ENCODE peak calls at places on chromosomes 5 and 9, in five cellular contexts. V, N, F, Y and P are unnamed samples.

GRCh38 chr5:135204151-135204600 is 170.1 kb upstream of the PITX1 start:
- DNase-seq in Y (no peak), V (peak; percentile 38), F (no peak), N (peak; percentile 42), P (peak; percentile 44)

GRCh38 chr5:159518361-159518760 is 188.1 kb upstream of the IL12B start:
- DNase-seq in Y (no peak), V (no peak), F (no peak), N (no peak), P (no peak)

GRCh38 chr5:65262590-65263189 is 219.0 kb downstream of the ADAMTS6 start:
- DNase-seq in N (no peak), V (no peak), F (no peak), Y (no peak), P (no peak)

GRCh38 chr9:94757158-94757557 is 30.7 kb downstream of the AOPEP start:
- DNase-seq in Y (no peak), V (no peak), N (no peak), F (no peak), P (no peak)

GRCh38 chr5:144125163-144125726 is 45.2 kb downstream of the YIPF5 start:
- DNase-seq in Y (no peak), F (no peak), N (no peak), V (no peak), P (no peak)

GRCh38 chr5:149174847-149175234 is 33.5 kb downstream of the ABLIM3 start:
- DNase-seq in N (no peak), F (no peak), V (no peak), Y (no peak), P (no peak)

GRCh38 chr9:130306826-130307666 is 41.5 kb downstream of the HMCN2 start:
- DNase-seq in N (no peak), F (no peak), Y (no peak), V (no peak), P (no peak)

GRCh38 chr9:71604197-71605063 is 163.9 kb downstream of the CEMIP2 start:
- DNase-seq in F (no peak), Y (peak; percentile 31), N (peak; percentile 43), V (peak; percentile 64), P (peak; percentile 33)

GRCh38 chr5:115453391-115454095 is 91.0 kb downstream of the FEM1C start:
- DNase-seq in N (no peak), V (no peak), Y (no peak), F (no peak), P (no peak)

GRCh38 chr5:172417983-172418630 is 36.2 kb downstream of the SH3PXD2B start:
- DNase-seq in N (no peak), V (peak; percentile 20), F (no peak), Y (no peak), P (no peak)

GRCh38 chr9:79196606-79197005 is 375.2 kb upstream of the TLE4 start:
- DNase-seq in F (no peak), Y (no peak), N (no peak), V (no peak), P (no peak)

GRCh38 chr5:463952-464351 is 21.0 kb downstream of the EXOC3 start:
- DNase-seq in Y (no peak), N (no peak), F (no peak), V (no peak), P (no peak)

GRCh38 chr5:81234801-81235200 is 1.7 kb downstream of the CKMT2 start:
- DNase-seq in V (no peak), Y (no peak), N (no peak), F (no peak), P (no peak)

GRCh38 chr5:160356550-160357347 is 13.7 kb downstream of the C1QTNF2 start:
- DNase-seq in Y (no peak), V (no peak), F (no peak), N (no peak), P (no peak)

GRCh38 chr5:77224672-77225355 is 14.3 kb downstream of the PDE8B start:
- DNase-seq in F (no peak), N (no peak), Y (no peak), V (peak; percentile 51), P (no peak)

GRCh38 chr5:17400724-17401508 is 97.1 kb upstream of the TAF11L2 start:
- DNase-seq in V (no peak), F (no peak), Y (no peak), N (no peak), P (no peak)

GRCh38 chr9:5835808-5836207 is 2.9 kb upstream of the ERMP1 start:
- DNase-seq in Y (no peak), V (no peak), F (no peak), N (no peak), P (no peak)

GRCh38 chr5:134177197-134178171 is 734 bp upstream of the SKP1 start:
- DNase-seq in F (peak; percentile 26), N (peak; percentile 75), V (peak; percentile 68), Y (peak; percentile 15), P (peak; percentile 23)

GRCh38 chr5:134176523-134177196 is at the start of gene SKP1:
- DNase-seq in Y (peak; percentile 41), V (peak; percentile 56), N (peak; percentile 89), F (peak; percentile 42), P (peak; percentile 94)

GRCh38 chr5:134174841-134175839 is 1.6 kb downstream of the SKP1 start:
- DNase-seq in V (peak; percentile 34), Y (no peak), F (no peak), N (no peak), P (peak; percentile 32)

GRCh38 chr5:134171972-134172371 is 4.8 kb downstream of the SKP1 start:
- DNase-seq in V (no peak), N (no peak), Y (no peak), F (no peak), P (no peak)

GRCh38 chr5:134175874-134176522 is 752 bp downstream of the SKP1 start:
- DNase-seq in N (no peak), F (no peak), Y (no peak), V (no peak), P (no peak)
- H2AFZ ChIP-seq in N (no peak overlapping the region), F (no peak overlapping the region), Y (no peak overlapping the region), V (no peak overlapping the region), P (no peak overlapping the region)

GRCh38 chr5:15897609-15898008 is 282.0 kb downstream of the MARCHF11 start:
- DNase-seq in V (no peak), Y (no peak), F (no peak), N (no peak), P (no peak)
- TF ChIP-seq POLR2AphosphoS5 in V (no peak), Y (no peak), F (no peak), N (no peak), P (no peak)

DNA sequence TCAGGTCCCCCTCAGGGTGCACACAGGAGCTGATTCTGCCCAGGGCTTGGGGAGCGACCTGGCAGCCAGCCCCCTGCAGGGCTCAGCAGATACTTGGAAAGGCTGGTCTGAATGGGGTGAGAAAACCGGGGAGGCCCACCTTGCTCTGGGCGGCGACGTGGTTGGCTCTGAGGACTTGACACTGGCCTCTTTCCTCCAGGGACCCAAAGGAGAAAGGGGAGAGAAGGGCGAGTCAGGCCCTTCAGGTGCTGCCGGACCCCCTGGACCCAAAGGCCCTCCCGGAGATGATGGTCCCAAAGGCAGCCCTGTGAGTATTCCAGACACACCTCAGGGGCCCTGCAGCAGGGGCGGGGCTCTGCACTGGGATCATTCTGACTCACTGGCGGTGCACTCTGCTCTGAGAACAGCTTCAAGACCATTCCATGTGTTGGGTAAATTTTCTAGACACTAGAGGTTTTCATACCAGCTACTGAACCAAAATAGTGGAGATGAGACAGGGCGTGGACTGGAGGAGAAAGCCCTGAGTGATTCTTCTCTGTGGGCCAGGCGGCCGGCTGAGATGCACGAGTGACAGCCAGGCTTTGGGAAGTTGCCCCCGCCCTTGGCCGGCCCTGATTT is 65.9 kb upstream of the FCN2 start:
- DNase-seq in Y (no peak), N (no peak), F (no peak), V (no peak), P (no peak)
- TF ChIP-seq RFX5 in Y (no peak), N (no peak), F (no peak), V (no peak), P (no peak)

DNA sequence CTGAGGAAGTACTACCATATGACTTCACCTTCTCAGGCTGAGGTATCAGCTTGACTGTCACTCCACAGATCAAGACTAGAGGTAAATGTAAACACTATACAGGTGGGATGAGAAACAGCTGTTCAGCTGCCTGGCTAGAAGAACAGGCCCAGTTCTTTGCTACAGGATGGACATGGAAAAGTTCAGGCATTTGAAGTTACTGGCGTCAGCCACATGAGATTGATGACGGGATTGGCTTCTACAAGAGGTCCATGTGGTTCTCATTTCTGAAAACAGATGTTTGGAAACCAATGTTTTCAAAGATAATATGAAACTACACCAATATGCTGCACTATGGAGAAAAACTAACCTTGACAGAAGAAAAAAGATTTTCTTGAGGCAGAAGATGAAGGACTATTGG is 324.1 kb downstream of the CDH10 start:
- DNase-seq in Y (no peak), V (no peak), N (no peak), F (no peak), P (no peak)
- H2AFZ ChIP-seq in Y (no peak overlapping the region), V (no peak overlapping the region), N (no peak overlapping the region), F (no peak overlapping the region), P (no peak overlapping the region)

DNA sequence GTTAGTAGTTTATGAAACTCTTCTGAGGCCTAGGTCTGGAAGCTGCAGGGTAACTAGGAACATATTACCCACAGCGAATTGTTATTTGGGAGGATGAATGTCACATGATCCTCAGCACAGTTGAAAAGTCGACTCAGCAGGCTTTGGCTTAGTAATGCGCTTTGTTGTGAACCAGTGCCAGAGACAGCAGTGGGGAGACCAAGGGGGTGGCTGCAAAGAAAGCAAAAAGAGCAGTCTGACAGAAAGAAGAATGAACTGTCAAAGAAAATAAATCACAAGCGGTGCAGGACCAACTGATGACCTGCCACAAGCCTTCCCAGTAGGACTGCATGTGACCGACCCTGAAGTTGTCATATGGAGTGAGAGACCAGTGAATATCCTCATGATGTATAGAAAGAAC is 170.0 kb downstream of the CCDC171 start:
- DNase-seq in Y (no peak), F (no peak), V (no peak), N (no peak), P (no peak)
- TF ChIP-seq POLR2AphosphoS5 in Y (no peak), F (no peak), V (no peak), N (no peak), P (no peak)